ENCODE peak calls at places on chromosomes 13 and 19, in eight cellular contexts. D is AG04450, R is fibroblast of lung, W is upper lobe of left lung, T is psoas muscle, V is A549, L is body of pancreas, K is K562. S is an unnamed sample.

GRCh38 chr19:54521022-54521859 is 18.6 kb downstream of the LAIR2 start:
- DNase-seq in D (no peak), R (no peak), W (no peak), T (no peak), V (no peak), L (no peak), K (no peak), S (no peak)

GRCh38 chr19:32829345-32829896 is 40.1 kb downstream of the SLC7A9 start:
- DNase-seq in D (no peak), R (no peak), W (no peak), T (no peak), V (no peak), L (no peak), K (no peak), S (no peak)

GRCh38 chr13:45242070-45242469 is 41.2 kb upstream of the KCTD4 start:
- DNase-seq in D (no peak), R (peak), W (no peak), T (no peak), V (peak), L (peak), K (no peak), S (no peak)

GRCh38 chr19:47601180-47601904 is 7.6 kb upstream of the BICRA start:
- DNase-seq in D (no peak), R (no peak), W (no peak), T (no peak), V (no peak), L (peak), K (no peak), S (no peak)

GRCh38 chr13:101231751-101232428 is 184.4 kb downstream of the NALCN start:
- DNase-seq in D (no peak), R (peak), W (no peak), T (no peak), V (no peak), L (no peak), K (no peak), S (peak)

GRCh38 chr19:38004505-38005223 is 97.7 kb downstream of the SIPA1L3 start:
- DNase-seq in D (peak), R (peak), W (peak), T (peak), V (peak), L (peak), K (peak), S (peak)

GRCh38 chr19:4930664-4931063 is 21.4 kb downstream of the UHRF1 start:
- DNase-seq in D (no peak), R (peak), W (no peak), T (no peak), V (no peak), L (no peak), K (peak), S (no peak)

GRCh38 chr19:55667958-55668357 is 7.1 kb upstream of the EPN1 start:
- DNase-seq in D (no peak), R (no peak), W (no peak), T (no peak), V (no peak), L (peak), K (no peak), S (no peak)

GRCh38 chr19:5934779-5935472 is 20.9 kb downstream of the CAPS start:
- DNase-seq in D (peak), R (peak), W (no peak), T (peak), V (no peak), L (no peak), K (no peak), S (peak)

GRCh38 chr13:31722684-31723083 is 16.6 kb upstream of the RXFP2 start:
- DNase-seq in D (no peak), R (peak), W (no peak), T (no peak), V (no peak), L (no peak), K (no peak), S (no peak)

GRCh38 chr13:24218977-24219376 is 58.5 kb downstream of the SPATA13 start:
- DNase-seq in D (no peak), R (no peak), W (no peak), T (no peak), V (no peak), L (no peak), K (no peak), S (no peak)

GRCh38 chr19:17473041-17473440 is 2.7 kb downstream of the SLC27A1 start:
- DNase-seq in D (peak), R (peak), W (peak), T (no peak), V (peak), L (no peak), K (peak), S (peak)

GRCh38 chr13:35817642-35818576 is 313.3 kb downstream of the DCLK1 start:
- DNase-seq in D (no peak), R (no peak), W (no peak), T (no peak), V (no peak), L (no peak), K (no peak), S (no peak)

GRCh38 chr19:8552810-8553209 is 24.4 kb downstream of the MYO1F start:
- DNase-seq in D (no peak), R (peak), W (no peak), T (no peak), V (peak), L (no peak), K (peak), S (peak)

GRCh38 chr13:43129021-43129420 is 105.6 kb downstream of the DNAJC15 start:
- DNase-seq in D (no peak), R (no peak), W (no peak), T (no peak), V (no peak), L (no peak), K (no peak), S (no peak)

GRCh38 chr19:7533281-7533819 is 2.2 kb upstream of the PNPLA6 start:
- DNase-seq in D (no peak), R (peak), W (peak), T (peak), V (peak), L (peak), K (no peak), S (no peak)

GRCh38 chr19:18762125-18763023 is 28.7 kb downstream of the COMP start:
- DNase-seq in D (no peak), R (peak), W (peak), T (peak), V (no peak), L (peak), K (no peak), S (no peak)

GRCh38 chr19:36058481-36059179 is 3.9 kb downstream of the WDR62 start:
- DNase-seq in D (no peak), R (no peak), W (no peak), T (no peak), V (no peak), L (no peak), K (no peak), S (no peak)

GRCh38 chr19:16088985-16089846 is 12.9 kb downstream of the TPM4 start:
- DNase-seq in D (no peak), R (no peak), W (no peak), T (no peak), V (peak), L (peak), K (no peak), S (no peak)

GRCh38 chr13:46184277-46184699 is 2.3 kb upstream of the LCP1 start:
- DNase-seq in D (no peak), R (no peak), W (peak), T (peak), V (peak), L (peak), K (peak), S (no peak)

GRCh38 chr13:81153478-81153877 is 812.6 kb upstream of the SPRY2 start:
- DNase-seq in D (no peak), R (no peak), W (no peak), T (no peak), V (no peak), L (no peak), K (no peak), S (no peak)

GRCh38 chr19:44754743-44755066 is 6.2 kb downstream of the BCL3 start:
- DNase-seq in D (no peak), R (no peak), W (no peak), T (no peak), V (no peak), L (peak), K (no peak), S (no peak)
- H3K27ac ChIP-seq in D (peak), R (peak), W (peak), T (peak), V (peak), L (peak), K (peak), S (peak)

GRCh38 chr13:74571811-74572210 is 437.6 kb upstream of the KLF12 start:
- DNase-seq in D (no peak), R (no peak), W (no peak), T (no peak), V (no peak), L (no peak), K (no peak), S (no peak)

GRCh38 chr13:74575729-74576125 is 441.5 kb upstream of the KLF12 start:
- DNase-seq in D (no peak), R (peak), W (peak), T (peak), V (peak), L (peak), K (peak), S (peak)

GRCh38 chr13:74570834-74571233 is 436.6 kb upstream of the KLF12 start:
- DNase-seq in D (peak), R (peak), W (no peak), T (no peak), V (no peak), L (no peak), K (no peak), S (peak)

GRCh38 chr13:74574964-74575728 is 440.9 kb upstream of the KLF12 start:
- DNase-seq in D (no peak), R (no peak), W (no peak), T (no peak), V (no peak), L (no peak), K (no peak), S (no peak)

DNA sequence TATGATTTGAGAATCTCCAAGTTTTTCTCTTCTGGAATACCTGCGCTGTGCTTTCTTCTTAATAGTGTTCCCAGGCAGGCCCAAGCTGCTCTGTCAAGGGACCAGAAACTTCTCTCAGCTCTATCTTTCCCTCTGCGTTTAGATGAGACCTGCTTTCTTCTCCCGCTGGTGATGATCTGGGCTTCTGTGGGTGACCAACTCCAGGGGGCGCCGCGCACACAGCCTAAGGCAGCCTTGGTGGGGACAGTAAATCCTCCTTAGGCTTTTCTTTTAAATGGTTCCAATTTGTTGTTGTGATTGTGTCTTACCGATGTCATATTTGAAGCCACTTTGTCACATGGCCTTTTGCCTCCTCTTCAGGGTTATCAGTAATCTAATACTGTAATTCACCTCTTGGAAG is 439.4 kb upstream of the KLF12 start:
- DNase-seq in D (no peak), R (no peak), W (no peak), T (no peak), V (peak), L (peak), K (no peak), S (no peak)
- TF ChIP-seq CTCF in D (peak), R (peak), W (no peak), T (no peak), V (no peak), L (no peak), K (peak), S (peak)

GRCh38 chr13:40398060-40398459 is 268.4 kb downstream of the FOXO1 start:
- DNase-seq in D (no peak), R (no peak), W (no peak), T (no peak), V (no peak), L (no peak), K (no peak), S (no peak)
- H3K4me3 ChIP-seq in D (no peak), R (no peak), W (no peak), T (no peak), V (no peak), L (no peak), K (no peak), S (no peak)

GRCh38 chr13:83496501-83496900 is 385.8 kb downstream of the SLITRK1 start:
- DNase-seq in D (no peak), R (no peak), W (no peak), T (no peak), V (no peak), L (no peak), K (no peak), S (no peak)
- H3K27ac ChIP-seq in D (no peak), R (no peak), W (no peak), T (no peak), V (no peak), L (no peak), K (no peak), S (no peak)

GRCh38 chr13:50969691-50970090 is 60.1 kb downstream of the RNASEH2B start:
- DNase-seq in D (no peak), R (peak), W (no peak), T (no peak), V (peak), L (no peak), K (no peak), S (peak)
- TF ChIP-seq CTCF in D (no peak), R (no peak), W (no peak), T (no peak), V (no peak), L (no peak), K (no peak), S (peak)

GRCh38 chr13:114064516-114065140 is 67.8 kb downstream of the RASA3 start:
- DNase-seq in D (no peak), R (peak), W (no peak), T (peak), V (peak), L (no peak), K (peak), S (no peak)

GRCh38 chr13:114066956-114067355 is 65.5 kb downstream of the RASA3 start:
- DNase-seq in D (no peak), R (no peak), W (no peak), T (no peak), V (no peak), L (no peak), K (no peak), S (no peak)

GRCh38 chr13:114065141-114065925 is 67.1 kb downstream of the RASA3 start:
- DNase-seq in D (peak), R (peak), W (peak), T (peak), V (peak), L (peak), K (peak), S (peak)

GRCh38 chr13:114067381-114067885 is 65.0 kb downstream of the RASA3 start:
- DNase-seq in D (no peak), R (peak), W (no peak), T (no peak), V (no peak), L (no peak), K (no peak), S (no peak)

GRCh38 chr13:114065926-114066774 is 66.3 kb downstream of the RASA3 start:
- DNase-seq in D (no peak), R (no peak), W (no peak), T (no peak), V (no peak), L (no peak), K (no peak), S (no peak)
- H3K4me3 ChIP-seq in D (no peak), R (no peak), W (peak), T (peak), V (no peak), L (no peak), K (no peak), S (no peak)

GRCh38 chr13:111044087-111044830 is 70.9 kb upstream of the ARHGEF7 start:
- DNase-seq in D (no peak), R (no peak), W (no peak), T (no peak), V (no peak), L (no peak), K (no peak), S (no peak)

GRCh38 chr13:111045170-111045569 is 69.9 kb upstream of the ARHGEF7 start:
- DNase-seq in D (no peak), R (no peak), W (no peak), T (no peak), V (no peak), L (no peak), K (no peak), S (no peak)

GRCh38 chr13:111042661-111043226 is 72.4 kb upstream of the ARHGEF7 start:
- DNase-seq in D (no peak), R (no peak), W (no peak), T (no peak), V (no peak), L (no peak), K (no peak), S (no peak)

GRCh38 chr13:111040821-111041220 is 74.3 kb upstream of the ARHGEF7 start:
- DNase-seq in D (no peak), R (no peak), W (no peak), T (no peak), V (no peak), L (no peak), K (no peak), S (no peak)

GRCh38 chr13:111043575-111043982 is 71.5 kb upstream of the ARHGEF7 start:
- DNase-seq in D (no peak), R (no peak), W (no peak), T (peak), V (no peak), L (no peak), K (peak), S (peak)
- H3K27ac ChIP-seq in D (no peak), R (peak), W (no peak), T (no peak), V (no peak), L (no peak), K (no peak), S (peak)